ENCODE peak calls at places on chromosome 14, in five cellular contexts. H is SK-N-SH, D is IMR-90, K is A549, R is GM12878. I is an unnamed sample.

GRCh38 chr14:68405959-68406358 is 386.9 kb downstream of the ZFP36L1 start:
- DNase-seq in H (no peak), D (peak), K (no peak), R (no peak), I (no peak)

GRCh38 chr14:61582815-61583214 is 112.5 kb upstream of the HIF1A start:
- DNase-seq in H (no peak), D (no peak), K (no peak), R (no peak), I (no peak)

GRCh38 chr14:78835052-78835451 is 664.9 kb downstream of the NRXN3 start:
- DNase-seq in H (no peak), D (no peak), K (no peak), R (no peak), I (no peak)

GRCh38 chr14:105938959-105939358 is 412.6 kb downstream of the TMEM121 start:
- DNase-seq in H (no peak), D (no peak), K (no peak), R (no peak), I (no peak)

GRCh38 chr14:61229475-61229888 is 51.7 kb downstream of the TMEM30B start:
- DNase-seq in H (no peak), D (no peak), K (no peak), R (no peak), I (no peak)

GRCh38 chr14:23695220-23695999 is 59.2 kb downstream of the DHRS2 start:
- DNase-seq in H (peak), D (no peak), K (no peak), R (no peak), I (no peak)

GRCh38 chr14:36513451-36514277 is 6.4 kb downstream of the NKX2-1 start:
- DNase-seq in H (peak), D (no peak), K (no peak), R (no peak), I (no peak)

GRCh38 chr14:71250791-71251190 is 343.5 kb downstream of the PCNX1 start:
- DNase-seq in H (no peak), D (no peak), K (no peak), R (no peak), I (no peak)

GRCh38 chr14:72753044-72753710 is 140.7 kb downstream of the DPF3 start:
- DNase-seq in H (no peak), D (no peak), K (no peak), R (no peak), I (no peak)
- TF ChIP-seq RCOR1 in H (no peak), D (no peak), K (no peak), R (no peak), I (no peak)

GRCh38 chr14:92753250-92753649 is 4.8 kb upstream of the LGMN start:
- DNase-seq in H (no peak), D (no peak), K (no peak), R (no peak), I (no peak)
- TF ChIP-seq RCOR1 in H (no peak), D (no peak), K (no peak), R (no peak), I (no peak)

DNA sequence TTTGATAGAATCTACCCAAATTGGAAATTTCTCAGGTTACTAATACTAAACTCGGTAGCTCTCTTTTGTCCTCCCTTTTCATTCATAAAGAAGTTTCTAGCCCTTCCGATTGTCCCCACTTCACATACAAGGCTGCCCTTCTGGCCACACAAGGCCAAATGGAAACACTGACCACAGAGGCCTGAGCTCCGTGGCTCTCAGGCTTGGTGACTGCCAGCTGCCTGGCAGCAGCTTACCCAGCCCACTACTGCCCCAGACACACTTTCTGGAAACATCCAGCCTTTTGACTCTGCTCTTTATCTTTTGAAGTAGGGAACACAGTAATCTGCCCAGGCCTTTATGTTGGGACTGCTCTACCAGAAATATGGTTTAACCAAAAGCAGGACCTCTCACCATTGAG is 167.2 kb downstream of the GCH1 start:
- DNase-seq in H (no peak), D (no peak), K (no peak), R (no peak), I (no peak)
- TF ChIP-seq RCOR1 in H (no peak), D (no peak), K (no peak), R (no peak), I (no peak)

DNA sequence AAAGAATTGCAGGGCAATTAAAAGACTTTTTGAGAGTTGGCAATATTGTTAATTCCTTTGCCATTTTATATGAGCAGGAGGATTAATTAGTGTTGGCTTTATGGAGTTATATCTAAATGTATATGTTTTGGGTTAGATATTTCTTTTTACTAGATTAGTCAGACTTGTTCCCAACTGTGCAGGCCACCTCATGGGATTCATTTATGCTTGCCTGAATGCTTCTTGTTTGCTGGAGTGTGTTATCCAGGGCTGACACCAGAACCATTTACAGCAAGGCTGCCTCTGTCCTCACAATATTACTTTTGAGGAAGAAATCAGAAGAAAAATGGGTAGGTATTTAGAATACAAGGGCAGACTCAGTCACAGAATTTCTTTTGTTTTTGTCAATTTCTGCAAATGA is 192.5 kb downstream of the KTN1 start:
- DNase-seq in H (no peak), D (no peak), K (no peak), R (no peak), I (no peak)
- TF ChIP-seq RCOR1 in H (no peak), D (no peak), K (no peak), R (no peak), I (no peak)

GRCh38 chr14:101005447-101005846 is 101.9 kb upstream of the RTL1 start:
- DNase-seq in H (no peak), D (no peak), K (no peak), R (no peak), I (no peak)
- TF ChIP-seq RCOR1 in H (no peak), D (no peak), K (no peak), R (no peak), I (no peak)

DNA sequence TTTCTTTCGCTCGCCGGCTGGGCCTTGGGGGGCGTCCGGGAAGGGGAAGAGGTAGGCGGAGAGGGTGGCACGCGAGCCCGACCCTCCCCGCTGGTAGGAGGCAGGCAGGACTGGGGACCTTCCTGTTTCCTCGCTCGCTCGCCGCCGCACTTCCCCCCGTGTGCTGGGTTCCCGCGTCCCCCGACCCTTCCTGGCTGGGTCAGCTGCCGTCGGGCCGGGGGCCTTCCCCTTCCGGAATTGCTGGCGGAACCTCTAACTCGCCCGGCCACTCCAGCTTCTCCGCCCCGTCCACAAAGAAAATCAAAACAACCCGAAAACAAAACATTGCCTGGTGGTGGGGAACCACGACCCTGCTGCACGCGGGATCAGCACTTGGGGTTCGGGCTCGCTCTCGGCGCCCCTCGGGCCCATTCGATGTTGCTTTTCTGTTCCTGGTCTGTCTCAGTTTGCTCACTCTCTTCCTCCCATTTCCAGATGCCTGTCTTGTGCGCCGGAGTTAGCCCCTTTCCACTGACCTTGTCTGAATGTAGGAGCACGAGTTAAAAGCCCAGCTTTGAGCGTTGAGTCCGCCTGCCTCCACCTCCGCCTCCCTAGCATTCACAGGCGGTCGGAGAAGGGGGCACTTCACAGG is 554 bp downstream of the PAPOLA start:
- DNase-seq in H (peak), D (peak), K (peak), R (no peak), I (peak)
- TF ChIP-seq RCOR1 in H (no peak), D (no peak), K (no peak), R (no peak), I (no peak)

DNA sequence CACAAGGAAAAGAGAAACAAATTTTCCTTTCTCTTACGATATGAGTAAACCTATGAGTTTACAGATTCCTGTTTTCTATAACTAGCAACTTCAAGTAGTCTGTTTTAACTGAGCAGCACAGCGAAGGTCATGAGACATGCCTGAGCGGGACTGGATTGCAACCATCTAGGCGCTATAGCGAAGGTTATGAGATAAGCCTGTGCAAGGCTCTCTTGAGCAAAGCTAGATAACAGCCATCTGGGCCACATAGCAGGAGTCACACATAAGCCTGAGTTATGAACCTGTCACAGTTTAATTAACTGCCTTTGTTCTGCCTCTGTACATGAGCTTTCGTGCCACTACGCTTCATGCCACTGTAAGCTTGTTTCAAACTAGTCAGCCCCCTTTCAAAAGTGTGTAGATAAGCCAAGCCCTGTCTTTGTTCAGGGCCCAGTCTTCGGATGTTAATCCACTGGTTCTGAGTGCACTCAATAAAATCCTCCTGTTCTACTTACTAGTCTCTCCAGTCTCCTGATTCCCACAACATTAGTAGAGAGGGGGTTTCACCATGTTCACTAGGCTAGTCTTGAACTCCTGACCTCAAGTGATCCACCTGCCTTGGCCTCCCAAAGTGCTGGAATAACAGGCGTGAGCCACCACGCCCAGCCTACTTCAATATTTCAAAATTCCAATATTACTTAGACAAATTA is 47.1 kb downstream of the SEC23A start:
- DNase-seq in H (no peak), D (no peak), K (no peak), R (no peak), I (no peak)
- TF ChIP-seq RCOR1 in H (no peak), D (no peak), K (no peak), R (no peak), I (no peak)

I was measured in K562.